ENCODE peak calls at places on chromosomes 12 and 14, in seven cellular contexts. B, I, H, V, K, L and X are unnamed samples.

GRCh38 chr12:49223590-49224369 is 34.9 kb upstream of the TUBA1A start:
- DNase-seq in I (no peak), L (no peak), V (no peak), K (no peak), B (no peak), H (no peak), X (no peak)

GRCh38 chr12:8622681-8623080 is 10.0 kb upstream of the AICDA start:
- DNase-seq in V (no peak), L (no peak), I (no peak), K (no peak), B (no peak), H (no peak), X (no peak)

GRCh38 chr12:66456622-66457021 is 154.3 kb downstream of the HELB start:
- DNase-seq in V (no peak), B (no peak), L (no peak), K (no peak), H (no peak), I (no peak), X (no peak)

GRCh38 chr14:103547455-103547940 is 15.0 kb downstream of the BAG5 start:
- DNase-seq in H (no peak), B (no peak), L (no peak), K (no peak), I (no peak), V (peak), X (no peak)

GRCh38 chr12:23083267-23083666 is 458.3 kb downstream of the ETNK1 start:
- DNase-seq in H (no peak), L (peak), K (peak), I (no peak), B (peak), V (no peak), X (no peak)

GRCh38 chr12:113159937-113160336 is 10.4 kb downstream of the CFAP73 start:
- DNase-seq in B (no peak), V (no peak), H (no peak), I (no peak), L (no peak), K (no peak), X (no peak)

GRCh38 chr14:57889245-57889644 is 23.4 kb upstream of the SLC35F4 start:
- DNase-seq in H (no peak), L (peak), I (no peak), B (no peak), V (peak), K (peak), X (no peak)

GRCh38 chr14:25848601-25849000 is 749.2 kb downstream of the NOVA1 start:
- DNase-seq in H (no peak), I (no peak), K (no peak), V (no peak), L (no peak), B (no peak), X (no peak)

GRCh38 chr14:95227279-95227860 is 70.0 kb upstream of the DICER1 start:
- DNase-seq in L (peak), B (peak), I (no peak), V (peak), K (no peak), H (no peak), X (no peak)

GRCh38 chr14:39266589-39266870 is 32.8 kb downstream of the MIA2 start:
- DNase-seq in I (peak), L (peak), H (no peak), V (peak), K (no peak), B (peak), X (peak)

GRCh38 chr12:82474798-82475184 is 116.5 kb downstream of the METTL25 start:
- DNase-seq in V (no peak), B (peak), K (peak), I (no peak), L (peak), H (no peak), X (no peak)

GRCh38 chr12:42868291-42868690 is 278.7 kb upstream of the PRICKLE1 start:
- DNase-seq in L (peak), I (no peak), K (no peak), H (no peak), B (no peak), V (no peak), X (no peak)

GRCh38 chr14:106605548-106606448 is 1079.4 kb downstream of the TMEM121 start:
- DNase-seq in I (peak), V (peak), K (no peak), B (no peak), L (no peak), H (no peak), X (peak)

GRCh38 chr14:93949511-93950075 is 22.4 kb downstream of the FAM181A start:
- DNase-seq in K (no peak), H (no peak), B (peak), L (no peak), V (peak), I (no peak), X (no peak)

GRCh38 chr12:14171111-14171510 is 189.7 kb upstream of the GRIN2B start:
- DNase-seq in H (no peak), V (no peak), I (no peak), B (no peak), K (no peak), L (no peak), X (no peak)

GRCh38 chr12:5945071-5946008 is at the start of gene ANO2:
- DNase-seq in I (no peak), K (no peak), L (peak), B (no peak), V (no peak), H (no peak), X (no peak)

GRCh38 chr12:117111386-117112267 is 12.4 kb upstream of the TESC start:
- DNase-seq in H (no peak), V (no peak), L (no peak), K (no peak), I (no peak), B (no peak), X (no peak)

GRCh38 chr12:27083861-27084271 is 1.5 kb upstream of the C12orf71 start:
- DNase-seq in B (peak), L (peak), H (no peak), I (no peak), K (no peak), V (no peak), X (no peak)

GRCh38 chr12:9037431-9037830 is 48.1 kb downstream of the KLRG1 start:
- DNase-seq in I (no peak), H (no peak), L (no peak), K (no peak), B (no peak), V (no peak), X (no peak)

GRCh38 chr12:95701275-95701674 is 89.3 kb downstream of the NTN4 start:
- DNase-seq in B (peak), K (no peak), L (peak), I (no peak), H (no peak), V (no peak), X (no peak)

GRCh38 chr14:95998656-95999055 is 40.5 kb upstream of the C14orf132 start:
- DNase-seq in V (no peak), H (no peak), L (peak), I (no peak), B (peak), K (peak), X (no peak)

GRCh38 chr14:94888108-94888507 is 118.2 kb upstream of the GSC start:
- DNase-seq in I (peak), B (no peak), H (no peak), K (no peak), V (peak), L (no peak), X (no peak)

GRCh38 chr12:113392988-113393579 is 10.6 kb downstream of the SDS start:
- DNase-seq in L (peak), K (no peak), B (no peak), V (no peak), I (no peak), H (no peak), X (no peak)

GRCh38 chr14:24224618-24225071 is 7.5 kb downstream of the NEDD8 start:
- DNase-seq in L (peak), K (peak), H (no peak), I (no peak), B (peak), V (no peak), X (no peak)

GRCh38 chr12:47032644-47033043 is 46.8 kb upstream of the PCED1B start:
- DNase-seq in B (peak), H (no peak), I (no peak), L (peak), K (peak), V (no peak), X (no peak)

GRCh38 chr12:26298785-26299621 is 103.6 kb downstream of the SSPN start:
- DNase-seq in L (peak), H (peak), I (no peak), B (peak), K (peak), V (no peak), X (no peak)

GRCh38 chr12:34395056-34396005 is 373.0 kb downstream of the ALG10 start:
- DNase-seq in L (no peak), V (peak), B (no peak), I (peak), H (no peak), K (no peak), X (no peak)

GRCh38 chr12:99281277-99281676 is 366.3 kb upstream of the GARIN6 start:
- DNase-seq in H (no peak), L (peak), I (no peak), B (no peak), K (peak), V (no peak), X (no peak)

GRCh38 chr14:96067985-96068930 is 29.1 kb downstream of the C14orf132 start:
- DNase-seq in L (no peak), B (no peak), I (no peak), H (no peak), K (no peak), V (no peak), X (no peak)

GRCh38 chr12:120514002-120514401 is 15.0 kb downstream of the COQ5 start:
- DNase-seq in V (no peak), I (no peak), H (no peak), K (no peak), B (no peak), L (no peak), X (no peak)

GRCh38 chr12:94147991-94148840 is at the start of gene PLXNC1:
- DNase-seq in B (peak), V (no peak), L (peak), I (peak), K (no peak), H (peak), X (peak)

GRCh38 chr12:40942326-40942725 is 245.8 kb upstream of the PDZRN4 start:
- DNase-seq in V (no peak), B (peak), I (no peak), H (no peak), K (no peak), L (peak), X (no peak)

GRCh38 chr12:88388566-88389269 is 191.6 kb downstream of the KITLG start:
- DNase-seq in K (no peak), H (no peak), V (no peak), I (no peak), L (peak), B (peak), X (no peak)

GRCh38 chr14:30874120-30874998 is at the start of gene COCH:
- DNase-seq in B (no peak), K (peak), L (peak), H (peak), V (peak), I (peak), X (peak)

DNA sequence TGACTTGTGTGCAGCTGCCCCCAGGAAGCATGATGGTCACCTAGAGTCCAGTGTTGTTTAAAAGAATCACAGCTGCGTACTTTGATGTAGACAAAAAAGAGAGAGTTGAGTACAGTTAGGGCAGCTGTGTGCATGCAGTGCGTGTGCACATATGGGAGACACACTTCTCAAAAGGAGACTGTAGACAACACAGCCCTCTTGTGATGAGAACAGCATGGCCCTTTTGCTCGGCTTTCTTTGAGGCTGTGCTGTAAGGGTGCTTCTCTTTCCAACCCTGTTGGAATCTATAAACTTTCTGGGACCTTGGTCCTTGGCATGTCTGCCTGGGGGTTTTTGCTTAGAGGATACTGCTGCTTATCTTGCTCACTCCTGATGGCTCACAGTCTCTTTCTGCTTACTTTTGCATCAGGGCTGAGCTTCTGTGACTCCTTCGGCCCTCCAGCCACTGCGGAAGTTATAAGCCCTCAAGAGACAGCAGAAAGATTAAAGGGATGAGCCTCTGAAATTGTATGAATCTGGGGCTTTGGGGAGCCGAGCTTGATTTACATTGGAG is 102.9 kb downstream of the DYRK2 start:
- DNase-seq in K (no peak), I (no peak), H (no peak), L (no peak), V (no peak), B (peak), X (no peak)
- TF ChIP-seq CTCF in K (no peak), I (no peak), H (no peak), L (no peak), V (no peak), B (no peak), X (no peak)

DNA sequence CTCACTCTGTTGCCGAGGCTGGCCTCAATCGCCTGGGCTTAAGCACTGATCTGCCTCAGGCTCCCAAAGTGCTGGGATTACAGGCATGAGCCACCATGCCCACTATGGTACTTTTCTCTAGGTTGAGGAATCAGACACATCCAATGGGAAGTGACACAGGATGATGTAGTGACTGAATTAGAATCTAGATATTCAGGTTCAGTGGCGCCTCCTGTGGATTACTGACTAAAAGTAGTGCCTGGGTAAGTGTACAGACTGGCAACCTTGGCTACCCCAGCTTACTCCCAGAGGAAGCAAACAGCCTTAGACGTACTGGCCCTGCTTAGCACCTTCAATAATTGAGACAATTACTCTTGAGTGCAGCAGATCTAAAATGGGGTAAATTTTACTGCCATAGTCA is 22.8 kb downstream of the GALNT8 start:
- DNase-seq in I (peak), V (no peak), K (no peak), L (no peak), H (no peak), B (no peak), X (no peak)
- TF ChIP-seq CTCF in I (no peak), V (no peak), K (no peak), L (no peak), H (no peak), B (no peak), X (no peak)

DNA sequence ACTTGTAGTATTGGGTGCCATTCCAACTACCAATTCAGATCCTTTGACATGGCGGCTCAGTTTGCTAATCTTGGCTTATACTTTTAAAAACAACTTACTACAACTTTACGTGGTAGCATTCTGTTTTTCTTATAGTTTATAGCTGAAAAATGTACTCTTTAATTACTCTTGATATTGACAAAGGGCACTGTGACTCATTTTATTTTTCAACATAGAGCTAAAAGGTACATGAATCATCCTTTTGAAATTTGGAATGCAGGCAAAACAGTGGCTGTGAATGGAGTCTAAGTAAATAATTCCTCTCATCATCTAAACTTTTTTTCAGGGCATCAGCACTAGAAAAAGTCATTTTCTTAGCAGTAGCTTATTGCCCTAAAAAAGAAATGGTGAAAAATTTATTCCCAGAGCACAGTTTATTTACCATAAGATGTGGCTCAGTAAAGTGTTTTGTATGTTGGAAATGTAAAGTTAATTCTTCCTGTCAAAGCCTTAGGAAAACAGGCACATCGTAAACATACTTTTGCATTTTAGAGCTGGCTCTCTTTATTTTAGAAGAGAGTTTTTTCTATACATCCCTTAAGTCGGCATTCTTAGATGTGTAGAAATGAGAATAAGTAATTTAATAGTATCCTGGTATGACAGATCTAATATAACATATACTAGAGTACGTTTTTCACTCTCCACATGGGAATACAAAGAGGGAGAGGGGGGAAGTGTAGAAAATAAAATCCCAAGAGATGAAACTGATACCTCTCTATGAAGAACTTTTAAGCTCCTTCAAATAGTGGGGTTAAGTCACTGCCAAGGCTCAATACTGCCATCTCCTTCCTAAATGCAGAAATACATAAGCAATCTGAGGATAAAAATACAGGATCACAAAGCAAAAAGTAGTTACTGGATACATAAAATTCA is 55.2 kb downstream of the SLC25A21 start:
- DNase-seq in B (peak), V (no peak), L (peak), K (peak), I (no peak), H (peak), X (no peak)
- TF ChIP-seq CTCF in B (peak), V (no peak), L (peak), K (peak), I (no peak), H (peak), X (no peak)

DNA sequence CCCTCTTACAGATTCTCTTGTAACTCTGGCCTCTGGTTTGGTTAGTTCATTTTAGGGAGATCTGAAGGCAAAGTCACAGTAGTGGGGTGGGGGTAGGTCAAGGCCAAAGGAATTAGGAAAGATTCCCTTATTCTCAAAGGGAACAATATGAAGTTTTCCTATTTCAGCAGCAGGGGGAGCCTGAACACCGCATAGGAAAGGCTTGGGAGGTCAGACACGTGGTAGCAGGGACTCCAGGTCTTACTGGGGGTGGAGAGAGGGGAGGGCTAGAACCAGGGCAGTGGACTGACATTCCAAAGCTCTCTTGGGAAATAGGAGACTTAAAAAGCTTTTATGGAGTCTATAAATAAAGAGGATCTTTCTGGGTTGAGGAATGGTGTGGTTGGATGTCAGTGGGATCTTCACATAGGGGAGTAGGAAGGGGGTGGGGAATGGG is 1.3 kb downstream of the ZC3H10 start:
- DNase-seq in H (peak), K (peak), L (peak), I (peak), V (peak), B (peak), X (peak)
- TF ChIP-seq CTCF in H (peak), K (peak), L (peak), I (peak), V (peak), B (peak), X (peak)